ENCODE peak calls at places on chromosomes 2 and 18, in ten cellular contexts. One of them, this sample, is unnamed.

GRCh38 chr2:212901604-212902275 is 249.7 kb downstream of the IKZF2 start:
- DNase-seq in T-cell: no peak
- DNase-seq in spleen: no peak
- DNase-seq in nephron progenitor cell: no peak
- DNase-seq in HepG2: no peak
- DNase-seq in stimulated activated CD4-positive, alpha-beta T cell treated with anti-CD3 and anti-CD28 coated beads, Interleukin-15, amount 100 ng/mL, for 48 hours: no peak
- DNase-seq in T-helper 9 cell: no peak
- DNase-seq in foreskin fibroblast: no peak
- DNase-seq in GM06990: no peak
- DNase-seq in smooth muscle cell of the brain vasculature: no peak
- DNase-seq in this sample: no peak

GRCh38 chr2:240997141-240997855 is 1.1 kb upstream of the SNED1 start:
- DNase-seq in nephron progenitor cell: no peak
- DNase-seq in HepG2: peak
- DNase-seq in GM06990: no peak
- DNase-seq in T-cell: no peak
- DNase-seq in stimulated activated CD4-positive, alpha-beta T cell treated with anti-CD3 and anti-CD28 coated beads, Interleukin-15, amount 100 ng/mL, for 48 hours: no peak
- DNase-seq in T-helper 9 cell: no peak
- DNase-seq in spleen: peak
- DNase-seq in smooth muscle cell of the brain vasculature: peak
- DNase-seq in foreskin fibroblast: peak
- DNase-seq in this sample: no peak

GRCh38 chr2:51490576-51491234 is 458.8 kb upstream of the NRXN1 start:
- DNase-seq in GM06990: no peak
- DNase-seq in T-cell: no peak
- DNase-seq in T-helper 9 cell: no peak
- DNase-seq in smooth muscle cell of the brain vasculature: no peak
- DNase-seq in foreskin fibroblast: no peak
- DNase-seq in stimulated activated CD4-positive, alpha-beta T cell treated with anti-CD3 and anti-CD28 coated beads, Interleukin-15, amount 100 ng/mL, for 48 hours: no peak
- DNase-seq in HepG2: no peak
- DNase-seq in nephron progenitor cell: no peak
- DNase-seq in spleen: no peak
- DNase-seq in this sample: no peak

GRCh38 chr18:69882965-69883668 is 64.6 kb downstream of the CD226 start:
- DNase-seq in spleen: no peak
- DNase-seq in HepG2: no peak
- DNase-seq in smooth muscle cell of the brain vasculature: no peak
- DNase-seq in stimulated activated CD4-positive, alpha-beta T cell treated with anti-CD3 and anti-CD28 coated beads, Interleukin-15, amount 100 ng/mL, for 48 hours: no peak
- DNase-seq in T-cell: no peak
- DNase-seq in foreskin fibroblast: no peak
- DNase-seq in nephron progenitor cell: no peak
- DNase-seq in GM06990: no peak
- DNase-seq in T-helper 9 cell: no peak
- DNase-seq in this sample: no peak

GRCh38 chr18:42051411-42051810 is 96.4 kb downstream of the PIK3C3 start:
- DNase-seq in nephron progenitor cell: no peak
- DNase-seq in T-helper 9 cell: no peak
- DNase-seq in T-cell: no peak
- DNase-seq in smooth muscle cell of the brain vasculature: no peak
- DNase-seq in foreskin fibroblast: no peak
- DNase-seq in spleen: no peak
- DNase-seq in GM06990: no peak
- DNase-seq in stimulated activated CD4-positive, alpha-beta T cell treated with anti-CD3 and anti-CD28 coated beads, Interleukin-15, amount 100 ng/mL, for 48 hours: no peak
- DNase-seq in HepG2: no peak
- DNase-seq in this sample: no peak

GRCh38 chr18:374735-375168 is 106.9 kb upstream of the THOC1 start:
- DNase-seq in T-cell: no peak
- DNase-seq in nephron progenitor cell: no peak
- DNase-seq in T-helper 9 cell: no peak
- DNase-seq in HepG2: no peak
- DNase-seq in GM06990: no peak
- DNase-seq in stimulated activated CD4-positive, alpha-beta T cell treated with anti-CD3 and anti-CD28 coated beads, Interleukin-15, amount 100 ng/mL, for 48 hours: no peak
- DNase-seq in spleen: no peak
- DNase-seq in foreskin fibroblast: peak
- DNase-seq in smooth muscle cell of the brain vasculature: no peak
- DNase-seq in this sample: no peak

GRCh38 chr2:181313845-181314244 is 143.3 kb upstream of the ITGA4 start:
- DNase-seq in smooth muscle cell of the brain vasculature: no peak
- DNase-seq in T-helper 9 cell: no peak
- DNase-seq in foreskin fibroblast: no peak
- DNase-seq in T-cell: no peak
- DNase-seq in GM06990: peak
- DNase-seq in spleen: no peak
- DNase-seq in HepG2: no peak
- DNase-seq in nephron progenitor cell: no peak
- DNase-seq in stimulated activated CD4-positive, alpha-beta T cell treated with anti-CD3 and anti-CD28 coated beads, Interleukin-15, amount 100 ng/mL, for 48 hours: no peak
- DNase-seq in this sample: no peak

GRCh38 chr2:12882393-12882792 is 165.7 kb downstream of the TRIB2 start:
- DNase-seq in T-helper 9 cell: no peak
- DNase-seq in nephron progenitor cell: no peak
- DNase-seq in HepG2: no peak
- DNase-seq in foreskin fibroblast: no peak
- DNase-seq in GM06990: no peak
- DNase-seq in stimulated activated CD4-positive, alpha-beta T cell treated with anti-CD3 and anti-CD28 coated beads, Interleukin-15, amount 100 ng/mL, for 48 hours: no peak
- DNase-seq in T-cell: no peak
- DNase-seq in spleen: no peak
- DNase-seq in smooth muscle cell of the brain vasculature: no peak
- DNase-seq in this sample: no peak

GRCh38 chr2:164710252-164710633 is 89.0 kb upstream of the GRB14 start:
- DNase-seq in T-cell: no peak
- DNase-seq in stimulated activated CD4-positive, alpha-beta T cell treated with anti-CD3 and anti-CD28 coated beads, Interleukin-15, amount 100 ng/mL, for 48 hours: no peak
- DNase-seq in foreskin fibroblast: peak
- DNase-seq in nephron progenitor cell: no peak
- DNase-seq in HepG2: peak
- DNase-seq in T-helper 9 cell: no peak
- DNase-seq in GM06990: no peak
- DNase-seq in spleen: no peak
- DNase-seq in smooth muscle cell of the brain vasculature: no peak
- DNase-seq in this sample: no peak

GRCh38 chr2:45885111-45885685 is 233.7 kb downstream of the PRKCE start:
- DNase-seq in stimulated activated CD4-positive, alpha-beta T cell treated with anti-CD3 and anti-CD28 coated beads, Interleukin-15, amount 100 ng/mL, for 48 hours: no peak
- DNase-seq in T-cell: no peak
- DNase-seq in foreskin fibroblast: no peak
- DNase-seq in nephron progenitor cell: no peak
- DNase-seq in HepG2: no peak
- DNase-seq in spleen: no peak
- DNase-seq in smooth muscle cell of the brain vasculature: no peak
- DNase-seq in T-helper 9 cell: no peak
- DNase-seq in GM06990: no peak
- DNase-seq in this sample: no peak

GRCh38 chr2:210363261-210363660 is 48.3 kb upstream of the MYL1 start:
- DNase-seq in smooth muscle cell of the brain vasculature: no peak
- DNase-seq in spleen: no peak
- DNase-seq in T-cell: no peak
- DNase-seq in HepG2: peak
- DNase-seq in T-helper 9 cell: no peak
- DNase-seq in GM06990: no peak
- DNase-seq in nephron progenitor cell: no peak
- DNase-seq in foreskin fibroblast: no peak
- DNase-seq in stimulated activated CD4-positive, alpha-beta T cell treated with anti-CD3 and anti-CD28 coated beads, Interleukin-15, amount 100 ng/mL, for 48 hours: no peak
- DNase-seq in this sample: no peak

GRCh38 chr2:219551863-219552381 is 8.1 kb downstream of the TMEM198 start:
- DNase-seq in stimulated activated CD4-positive, alpha-beta T cell treated with anti-CD3 and anti-CD28 coated beads, Interleukin-15, amount 100 ng/mL, for 48 hours: no peak
- DNase-seq in foreskin fibroblast: no peak
- DNase-seq in HepG2: no peak
- DNase-seq in smooth muscle cell of the brain vasculature: no peak
- DNase-seq in GM06990: peak
- DNase-seq in T-helper 9 cell: no peak
- DNase-seq in nephron progenitor cell: no peak
- DNase-seq in spleen: peak
- DNase-seq in T-cell: no peak
- DNase-seq in this sample: peak